ENCODE peak calls at places on chromosomes 4 and X, in eight cellular contexts. Z is activated CD8-positive, alpha-beta memory T cell treated with anti-CD3 and anti-CD28 coated beads, Interleukin-2, amount 50 U/mL, for 4 hours; U is D341Med; Y is EH; G is GM10248; M is HFFc6; R is SW480; E is T-helper 1 cell. O is an unnamed sample.

GRCh38 chrX:86171366-86171765 is 23.1 kb downstream of the DACH2 start:
- DNase-seq in E (no peak), Z (no peak), M (peak; percentile 30), G (no peak), U (peak; percentile 34), R (peak; percentile 5), Y (peak; percentile 23), O (peak; percentile 2)

GRCh38 chr4:108988514-108989195 is 225.8 kb upstream of the ETNPPL start:
- DNase-seq in G (no peak), Y (peak; percentile 56), M (no peak), R (no peak), U (no peak), Z (no peak), E (no peak), O (no peak)

GRCh38 chr4:26214994-26215393 is 105.8 kb upstream of the RBPJ start:
- DNase-seq in R (no peak), U (no peak), G (no peak), Y (no peak), E (no peak), Z (no peak), M (no peak), O (no peak)

GRCh38 chr4:101670370-101670769 is 120.2 kb upstream of the BANK1 start:
- DNase-seq in M (no peak), R (no peak), G (no peak), Y (no peak), U (no peak), E (no peak), Z (no peak), O (no peak)

GRCh38 chr4:12881945-12882589 is 602.1 kb downstream of the RAB28 start:
- DNase-seq in Y (no peak), Z (no peak), M (no peak), G (no peak), R (no peak), U (no peak), E (no peak), O (peak; percentile 35)

GRCh38 chr4:183722738-183723560 is 63.9 kb downstream of the TRAPPC11 start:
- DNase-seq in Y (peak; percentile 48), U (peak; percentile 32), Z (peak; percentile 51), M (peak; percentile 29), E (peak; percentile 21), G (peak; percentile 84), R (peak; percentile 79), O (peak; percentile 42)

GRCh38 chr4:4572821-4573220 is 31.0 kb upstream of the STX18 start:
- DNase-seq in R (no peak), Y (no peak), M (no peak), U (no peak), E (no peak), G (no peak), Z (no peak), O (no peak)

GRCh38 chr4:61427099-61427817 is 227.1 kb downstream of the ADGRL3 start:
- DNase-seq in Z (no peak), R (peak; percentile 73), M (no peak), G (no peak), U (no peak), Y (no peak), E (no peak), O (no peak)

GRCh38 chr4:188113156-188113555 is 3.8 kb upstream of the TRIML2 start:
- DNase-seq in R (no peak), U (no peak), E (no peak), Z (no peak), M (no peak), G (no peak), Y (no peak), O (no peak)

O was measured in Ammon's horn.